ENCODE peak calls at places on chromosome 11, in five cellular contexts. B is amniotic stem cell, T is AG09309, J is non-pigmented ciliary epithelial cell, S is ELR. W is an unnamed sample.

GRCh38 chr11:113395782-113396336 is 8.3 kb downstream of the ANKK1 start:
- DNase-seq in J (no peak), B (no peak), S (no peak), T (no peak), W (no peak)

GRCh38 chr11:70517996-70518907 is 119.9 kb downstream of the CTTN start:
- DNase-seq in T (peak), S (peak), J (no peak), B (peak), W (peak)

GRCh38 chr11:19244084-19244483 is 3.3 kb upstream of the E2F8 start:
- DNase-seq in S (no peak), J (no peak), T (no peak), B (no peak), W (no peak)

GRCh38 chr11:65298655-65299179 is 15.9 kb upstream of the CDC42EP2 start:
- DNase-seq in S (no peak), B (no peak), T (peak), J (no peak), W (no peak)

GRCh38 chr11:20080032-20080685 is 80.1 kb downstream of the DBX1 start:
- DNase-seq in B (no peak), T (no peak), J (no peak), S (no peak), W (no peak)

GRCh38 chr11:68267881-68268240 is 3.9 kb downstream of the C11orf24 start:
- DNase-seq in B (no peak), S (no peak), T (no peak), J (no peak), W (no peak)

GRCh38 chr11:72240461-72241289 is 3.3 kb downstream of the PHOX2A start:
- DNase-seq in J (no peak), S (peak), B (no peak), T (no peak), W (peak)

GRCh38 chr11:44555031-44555800 is 10.2 kb upstream of the CD82 start:
- DNase-seq in B (no peak), S (no peak), J (no peak), T (no peak), W (no peak)

GRCh38 chr11:15800121-15800800 is 556.1 kb downstream of the SOX6 start:
- DNase-seq in B (peak), T (peak), S (peak), J (no peak), W (peak)

GRCh38 chr11:11572386-11572785 is 49.4 kb downstream of the GALNT18 start:
- DNase-seq in S (no peak), T (no peak), J (no peak), B (no peak), W (peak)

GRCh38 chr11:123531325-123531724 is 101.3 kb downstream of the GRAMD1B start:
- DNase-seq in T (no peak), S (no peak), B (no peak), J (no peak), W (no peak)

GRCh38 chr11:70756756-70757155 is 358.4 kb downstream of the CTTN start:
- DNase-seq in S (no peak), T (no peak), B (no peak), J (no peak), W (no peak)

GRCh38 chr11:61111786-61112517 is 9.7 kb downstream of the CD5 start:
- DNase-seq in J (no peak), S (no peak), B (no peak), T (no peak), W (no peak)

GRCh38 chr11:2704356-2704755 is 4.6 kb upstream of the KCNQ1OT1 start:
- DNase-seq in B (no peak), T (no peak), J (no peak), S (no peak), W (no peak)

GRCh38 chr11:66845143-66845875 is 2.1 kb downstream of the RCE1 start:
- DNase-seq in J (no peak), T (no peak), S (no peak), B (no peak), W (no peak)

GRCh38 chr11:227824-228223 is 8.3 kb downstream of the SIRT3 start:
- DNase-seq in T (no peak), J (no peak), S (no peak), B (no peak), W (no peak)

GRCh38 chr11:78138694-78139421 is 568 bp downstream of the ALG8 start:
- DNase-seq in S (peak), T (no peak), J (no peak), B (no peak), W (peak)

GRCh38 chr11:96331556-96332168 is 11.3 kb downstream of the MAML2 start:
- DNase-seq in B (no peak), S (no peak), T (no peak), J (no peak), W (no peak)

W was measured in kidney tubule cell.